ENCODE peak calls at places on chromosomes 4 and X, in four cellular contexts. W is astrocyte of the spinal cord, H is breast epithelium, D is HepG2. R is an unnamed sample.

GRCh38 chrX:81206471-81206870 is 4.6 kb downstream of the SH3BGRL start:
- DNase-seq in W (no peak), H (no peak), D (no peak), R (no peak)

GRCh38 chr4:83093060-83093640 is 21.4 kb downstream of the PLAC8 start:
- DNase-seq in W (no peak), H (no peak), D (no peak), R (no peak)

GRCh38 chrX:68754406-68754805 is 74.4 kb upstream of the EFNB1 start:
- DNase-seq in W (no peak), H (no peak), D (no peak), R (no peak)

GRCh38 chr4:74061430-74061829 is 22.9 kb upstream of the CXCL3 start:
- DNase-seq in W (no peak), H (no peak), D (no peak), R (no peak)

GRCh38 chr4:36392049-36392448 is 110.6 kb downstream of the DTHD1 start:
- DNase-seq in W (peak; percentile 16), H (no peak), D (no peak), R (no peak)

GRCh38 chr4:122285285-122285684 is 93.5 kb upstream of the ADAD1 start:
- DNase-seq in W (peak; percentile 10), H (no peak), D (no peak), R (peak; percentile 26)

GRCh38 chr4:130395871-130396270 is 1299.9 kb downstream of the C4orf33 start:
- DNase-seq in W (peak; percentile 79), H (no peak), D (no peak), R (peak; percentile 68)

GRCh38 chrX:12974217-12974796 is 603 bp upstream of the TMSB4X start:
- DNase-seq in W (peak; percentile 76), H (peak; percentile 32), D (no peak), R (peak; percentile 54)

GRCh38 chr4:138241281-138242075 is 671 bp downstream of the SLC7A11 start:
- DNase-seq in W (peak; percentile 35), H (no peak), D (no peak), R (no peak)

GRCh38 chrX:103805860-103806259 is 26.2 kb downstream of the RAB9B start:
- DNase-seq in W (no peak), H (no peak), D (peak; percentile 59), R (no peak)

GRCh38 chr4:169275180-169275579 is 4.4 kb upstream of the SH3RF1 start:
- DNase-seq in W (no peak), H (no peak), D (no peak), R (no peak)

GRCh38 chrX:103530540-103530939 is 11.3 kb upstream of the RAB40A start:
- DNase-seq in W (no peak), H (no peak), D (no peak), R (peak; percentile 31)

GRCh38 chr4:102787096-102787867 is 26.5 kb upstream of the MANBA start:
- DNase-seq in W (peak; percentile 53), H (no peak), D (no peak), R (peak; percentile 58)

GRCh38 chr4:41144812-41145211 is 69.5 kb downstream of the APBB2 start:
- DNase-seq in W (peak; percentile 27), H (no peak), D (peak; percentile 44), R (no peak)

GRCh38 chr4:8355306-8355705 is 85.2 kb downstream of the ACOX3 start:
- DNase-seq in W (no peak), H (no peak), D (no peak), R (no peak)

GRCh38 chr4:1512738-1513660 is 106.8 kb upstream of the NKX1-1 start:
- DNase-seq in W (no peak), H (no peak), D (peak; percentile 16), R (peak; percentile 54)
- TF ChIP-seq CTCF in W (peak; percentile 34), H (no peak), D (peak; percentile 62), R (no peak)

GRCh38 chrX:15384304-15384703 is at the start of gene VEGFD:
- DNase-seq in W (no peak), H (no peak), D (peak; percentile 54), R (peak; percentile 79)
- H3K4me3 ChIP-seq in W (no peak within 1 kb of the TSS), H (peak within 1 kb of the TSS; percentile 6), D (no peak within 1 kb of the TSS), R (no peak within 1 kb of the TSS)

GRCh38 chrX:114615765-114616164 is 31.9 kb downstream of the HTR2C start:
- DNase-seq in W (no peak), H (no peak), D (no peak), R (peak; percentile 32)

DNA sequence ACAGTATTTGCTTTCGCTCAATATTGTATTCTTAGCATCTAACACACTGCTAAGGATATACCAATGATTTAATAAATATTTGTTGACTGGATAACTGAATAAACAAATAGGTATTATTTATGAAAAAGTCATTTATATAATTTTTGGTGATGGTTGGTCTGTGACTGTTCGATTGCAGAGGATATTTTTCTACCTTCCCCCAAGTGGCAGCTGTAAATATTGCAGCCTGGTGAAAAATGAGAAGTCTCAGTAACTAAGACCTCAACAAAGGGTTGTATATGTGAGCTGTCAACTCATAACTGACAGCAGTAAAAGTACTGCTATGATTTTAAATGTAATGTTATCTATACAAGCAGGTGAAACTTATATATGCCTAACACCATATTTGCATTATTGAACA is 36.0 kb downstream of the HTR2C start:
- DNase-seq in W (no peak), H (no peak), D (no peak), R (peak; percentile 8)
- TF ChIP-seq CTCF in W (peak; percentile 54), H (no peak), D (no peak), R (peak; percentile 17)

DNA sequence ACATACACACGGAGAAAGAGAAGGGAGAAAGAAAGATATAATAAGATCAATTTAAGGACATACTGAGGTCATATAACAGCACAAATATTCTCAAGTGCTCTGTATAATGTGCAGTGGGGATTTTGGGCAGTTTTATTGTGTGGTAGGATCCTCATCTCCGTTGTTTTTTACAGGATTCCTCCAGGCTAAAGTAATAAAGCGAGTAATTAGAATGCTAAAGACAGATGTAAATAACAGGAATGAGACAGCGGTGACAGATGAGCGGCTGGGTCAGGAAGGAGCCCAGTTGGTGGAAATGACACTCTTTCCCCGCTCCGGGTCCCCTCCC is 15.9 kb downstream of the POU4F2 start:
- DNase-seq in W (no peak), H (no peak), D (no peak), R (no peak)
- H3K4me3 ChIP-seq in W (peak overlapping the region; percentile 34), H (peak overlapping the region; percentile 47), D (no peak overlapping the region), R (peak overlapping the region; percentile 50)

DNA sequence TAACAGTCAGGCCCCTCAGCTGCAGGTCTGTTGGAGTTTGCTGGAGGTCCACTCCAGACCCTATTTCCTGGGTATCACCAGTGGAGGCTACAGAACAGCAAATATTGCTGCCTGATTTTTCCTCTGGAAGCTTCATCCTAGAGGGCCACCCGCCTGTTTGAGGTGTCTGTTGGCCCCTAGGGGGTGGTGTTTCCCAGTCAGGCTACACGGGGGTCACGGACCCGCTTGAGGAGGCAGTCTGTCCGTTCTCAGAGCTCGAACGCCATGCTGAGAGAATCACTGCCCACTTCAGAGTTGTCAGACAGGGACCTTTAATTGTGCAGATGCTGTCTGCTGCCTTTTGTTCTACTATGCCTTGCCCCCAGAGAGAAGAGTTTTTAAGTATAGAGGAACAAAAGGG is 160.8 kb downstream of the DKK2 start:
- DNase-seq in W (no peak), H (no peak), D (peak; percentile 5), R (no peak)
- TF ChIP-seq CTCF in W (no peak), H (no peak), D (peak; percentile 40), R (no peak)

DNA sequence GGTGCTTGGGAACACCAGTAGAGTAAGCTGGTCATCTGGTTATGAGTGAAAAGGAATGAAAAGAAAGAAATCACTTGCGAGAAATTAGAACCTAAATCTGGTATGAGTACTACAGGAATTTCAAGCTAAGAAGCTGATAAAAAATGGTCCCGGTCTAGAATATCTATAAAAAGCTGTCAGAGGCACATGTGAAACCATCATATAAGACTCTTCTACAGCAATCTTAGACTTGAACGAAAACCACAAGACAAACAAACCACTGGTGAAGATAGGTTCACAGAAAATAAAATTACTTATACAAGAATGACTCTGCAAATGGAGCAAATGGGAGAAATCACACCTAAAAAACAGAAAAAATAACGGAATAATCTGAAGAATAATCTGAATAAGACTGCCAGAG is 69.9 kb downstream of the KDR start:
- DNase-seq in W (no peak), H (no peak), D (no peak), R (no peak)
- H3K4me3 ChIP-seq in W (no peak overlapping the region), H (no peak overlapping the region), D (no peak overlapping the region), R (no peak overlapping the region)

GRCh38 chr4:14078311-14078710 is 450.8 kb upstream of the BOD1L1 start:
- DNase-seq in W (no peak), H (no peak), D (no peak), R (no peak)
- TF ChIP-seq CTCF in W (no peak), H (no peak), D (no peak), R (no peak)